ENCODE peak calls at places on chromosomes 5 and 9, in nine cellular contexts. I, W, B, E, S, M, N, U and J are unnamed samples.

GRCh38 chr5:97488126-97488668 is 305.1 kb upstream of the RIOK2 start:
- DNase-seq in I (no peak), W (no peak), B (no peak), E (no peak), S (no peak), M (no peak), N (no peak), U (no peak), J (no peak)

GRCh38 chr5:80654054-80654390 is 430 bp upstream of the MSH3 start:
- DNase-seq in I (peak), W (no peak), B (peak), E (peak), S (no peak), M (no peak), N (no peak), U (no peak), J (peak)

GRCh38 chr5:124670672-124671592 is 75.5 kb downstream of the ZNF608 start:
- DNase-seq in I (no peak), W (no peak), B (no peak), E (no peak), S (no peak), M (no peak), N (no peak), U (peak), J (no peak)

GRCh38 chr5:103587185-103587748 is 24.7 kb upstream of the NUDT12 start:
- DNase-seq in I (peak), W (no peak), B (no peak), E (peak), S (no peak), M (peak), N (no peak), U (peak), J (no peak)

GRCh38 chr9:109418827-109419226 is 79.3 kb downstream of the PTPN3 start:
- DNase-seq in I (peak), W (no peak), B (no peak), E (no peak), S (no peak), M (no peak), N (no peak), U (no peak), J (peak)

GRCh38 chr9:136254381-136255165 is 9.0 kb upstream of the QSOX2 start:
- DNase-seq in I (no peak), W (no peak), B (no peak), E (no peak), S (peak), M (peak), N (peak), U (no peak), J (no peak)

GRCh38 chr5:55773057-55773456 is 35.2 kb downstream of the DDX4 start:
- DNase-seq in I (no peak), W (no peak), B (no peak), E (no peak), S (no peak), M (no peak), N (no peak), U (no peak), J (no peak)

GRCh38 chr9:134438204-134438788 is 112.0 kb downstream of the RXRA start:
- DNase-seq in I (no peak), W (no peak), B (no peak), E (no peak), S (no peak), M (no peak), N (peak), U (peak), J (no peak)

GRCh38 chr9:113842086-113842485 is 34.0 kb upstream of the ZNF618 start:
- DNase-seq in I (no peak), W (no peak), B (no peak), E (no peak), S (no peak), M (no peak), N (no peak), U (no peak), J (no peak)

GRCh38 chr9:113807173-113808061 is 68.7 kb upstream of the ZNF618 start:
- DNase-seq in I (peak), W (peak), B (peak), E (peak), S (no peak), M (peak), N (peak), U (peak), J (peak)

GRCh38 chr5:90575712-90576111 is 17.1 kb downstream of the ADGRV1 start:
- DNase-seq in I (no peak), W (no peak), B (no peak), E (no peak), S (no peak), M (no peak), N (no peak), U (no peak), J (no peak)

GRCh38 chr5:1515311-1515920 is 8.3 kb downstream of the LPCAT1 start:
- DNase-seq in I (no peak), W (peak), B (peak), E (no peak), S (peak), M (no peak), N (peak), U (no peak), J (no peak)

GRCh38 chr5:180173875-180174586 is 35.0 kb downstream of the RASGEF1C start:
- DNase-seq in I (peak), W (no peak), B (no peak), E (no peak), S (no peak), M (peak), N (no peak), U (no peak), J (no peak)

GRCh38 chr5:57191986-57192385 is 18.1 kb downstream of the GPBP1 start:
- DNase-seq in I (no peak), W (no peak), B (no peak), E (no peak), S (no peak), M (no peak), N (no peak), U (no peak), J (no peak)

GRCh38 chr9:111945216-111945615 is 48.6 kb downstream of the UGCG start:
- DNase-seq in I (peak), W (no peak), B (peak), E (no peak), S (no peak), M (peak), N (no peak), U (no peak), J (peak)

GRCh38 chr5:10789021-10789420 is 28.0 kb upstream of the DAP start:
- DNase-seq in I (no peak), W (no peak), B (no peak), E (no peak), S (no peak), M (peak), N (peak), U (no peak), J (no peak)

DNA sequence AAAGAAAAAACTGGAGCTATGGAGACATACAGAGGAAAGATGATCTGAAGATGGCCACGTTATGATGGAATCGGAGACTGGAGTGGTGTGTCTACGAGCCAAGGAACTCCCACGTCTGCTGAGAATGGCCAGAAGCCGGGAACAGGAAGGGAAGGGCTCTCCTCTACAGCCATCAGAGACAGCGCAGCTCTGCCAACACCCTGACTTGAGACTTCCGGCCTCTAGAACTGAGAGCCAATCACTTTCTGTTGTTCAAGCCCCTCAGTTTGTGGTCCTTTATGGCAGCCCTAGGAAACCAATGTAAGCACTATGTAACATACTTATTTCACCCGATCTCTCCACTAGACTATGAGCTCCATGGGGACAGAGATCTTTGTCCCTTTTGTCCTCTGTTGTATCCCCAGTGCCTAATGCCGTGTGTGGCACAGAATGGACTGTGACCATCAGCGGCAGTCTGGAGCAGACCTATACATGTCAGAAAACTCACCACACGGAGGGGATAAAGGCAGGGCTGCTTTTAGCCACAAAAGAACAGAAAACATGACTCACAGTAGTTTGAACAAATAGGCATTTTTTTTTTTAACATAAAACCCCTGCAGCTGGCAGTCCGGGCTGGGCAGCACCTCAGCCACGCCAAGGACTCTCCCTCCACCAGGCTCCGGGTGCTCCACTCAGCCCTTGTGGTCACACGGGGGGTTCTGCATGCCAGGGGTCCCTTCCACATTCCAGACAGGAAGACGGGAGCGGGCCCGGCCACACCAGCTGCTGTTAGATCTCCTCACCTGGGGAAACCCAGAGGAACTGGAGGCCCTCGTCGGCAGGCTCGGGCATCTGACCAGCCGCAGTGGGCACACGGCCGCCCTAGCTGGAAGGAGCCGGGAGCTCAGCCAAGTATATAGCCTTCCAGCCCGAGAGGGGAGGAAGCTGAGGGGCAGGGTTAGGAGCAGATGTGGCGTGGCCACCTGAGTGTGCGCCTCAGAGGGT is 16.1 kb upstream of the MXD3 start:
- DNase-seq in I (no peak), W (no peak), B (no peak), E (peak), S (peak), M (peak), N (peak), U (no peak), J (no peak)
- TF ChIP-seq CTCF in I (no peak), W (no peak), B (no peak), E (no peak), S (no peak), M (no peak), N (no peak), U (no peak), J (no peak)

GRCh38 chr9:26893030-26893676 is 551 bp upstream of the CAAP1 start:
- DNase-seq in I (no peak), W (no peak), B (no peak), E (no peak), S (no peak), M (no peak), N (no peak), U (no peak), J (no peak)

GRCh38 chr9:26888271-26888670 is 4.3 kb downstream of the CAAP1 start:
- DNase-seq in I (no peak), W (no peak), B (no peak), E (no peak), S (no peak), M (no peak), N (no peak), U (no peak), J (no peak)

GRCh38 chr9:26892251-26893029 is at the start of gene CAAP1:
- DNase-seq in I (peak), W (peak), B (peak), E (peak), S (peak), M (peak), N (peak), U (peak), J (peak)
- TF ChIP-seq CTCF in I (peak), W (peak), B (peak), E (peak), S (peak), M (peak), N (no peak), U (peak), J (peak)

DNA sequence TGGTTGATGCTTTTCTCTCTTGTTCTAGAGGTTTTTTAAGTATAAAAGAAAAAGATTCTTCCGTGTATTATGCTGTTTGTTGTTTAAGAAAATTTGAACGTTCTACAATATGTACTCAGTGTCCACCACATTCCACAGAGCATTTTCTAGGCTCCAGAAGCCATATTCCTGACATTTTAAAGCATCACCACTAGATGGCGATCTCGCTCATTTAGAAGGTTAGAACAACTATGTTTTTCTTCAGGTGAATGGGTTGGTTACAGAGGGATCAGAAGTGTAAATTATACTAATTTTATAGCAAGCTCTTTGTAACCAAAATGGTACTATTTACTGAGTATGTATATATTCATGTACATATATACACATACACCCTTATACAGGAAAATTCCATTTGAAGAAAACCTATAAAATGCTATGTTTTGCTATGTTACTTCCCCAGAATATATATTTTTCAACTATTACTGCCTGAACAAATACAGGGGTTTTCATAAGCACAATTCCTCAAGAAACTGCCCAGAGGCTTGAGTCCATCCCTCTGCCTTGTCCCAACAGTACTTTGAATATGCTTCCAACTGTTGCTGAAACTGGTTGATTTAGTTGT is 284.3 kb downstream of the CCDC171 start:
- DNase-seq in I (peak), W (peak), B (peak), E (peak), S (no peak), M (peak), N (no peak), U (peak), J (peak)
- TF ChIP-seq CTCF in I (peak), W (peak), B (peak), E (peak), S (peak), M (peak), N (peak), U (peak), J (peak)

DNA sequence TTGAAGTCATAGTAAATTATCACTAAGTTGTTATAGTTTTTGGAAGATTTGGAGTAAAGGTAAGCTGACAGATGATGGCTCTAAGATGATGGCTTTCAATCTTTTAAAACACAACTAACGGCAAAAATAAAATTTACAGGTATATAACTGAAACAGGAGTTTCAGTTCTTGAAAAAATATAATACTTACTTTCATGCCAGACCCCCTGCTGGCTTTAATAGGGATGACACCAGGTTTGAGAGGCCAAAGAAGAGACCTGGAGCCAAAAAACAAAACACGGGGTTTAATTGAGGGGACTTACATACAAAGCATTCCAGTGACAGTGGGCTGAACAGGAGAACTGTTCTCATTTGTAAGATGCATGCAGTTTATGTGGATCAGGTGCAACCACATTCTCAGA is 301.7 kb upstream of the PCSK5 start:
- DNase-seq in I (no peak), W (no peak), B (no peak), E (peak), S (no peak), M (no peak), N (no peak), U (peak), J (no peak)
- TF ChIP-seq CTCF in I (no peak), W (peak), B (peak), E (no peak), S (no peak), M (no peak), N (no peak), U (peak), J (peak)

DNA sequence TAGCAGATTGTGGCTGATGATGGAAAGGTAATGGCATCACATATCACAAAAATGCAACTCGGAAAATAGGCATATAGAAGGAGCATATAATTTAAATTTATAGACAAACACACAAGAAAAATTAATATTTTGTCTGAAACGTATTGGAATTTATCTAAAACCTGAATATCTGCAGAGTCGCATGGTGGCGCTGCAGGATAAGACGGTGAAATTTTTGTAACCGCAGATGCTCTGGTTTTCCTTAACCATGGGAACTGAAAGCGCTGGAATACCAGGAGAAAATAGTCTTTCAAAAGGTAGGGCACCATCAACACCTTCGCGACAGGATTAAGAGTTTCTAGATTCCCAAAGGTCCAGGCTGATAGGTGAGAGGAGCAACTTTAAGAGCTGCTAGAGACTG is 11.0 kb downstream of the PCDHB14 start:
- DNase-seq in I (no peak), W (no peak), B (no peak), E (no peak), S (no peak), M (peak), N (no peak), U (peak), J (no peak)
- TF ChIP-seq CTCF in I (peak), W (no peak), B (no peak), E (peak), S (no peak), M (peak), N (no peak), U (peak), J (no peak)

DNA sequence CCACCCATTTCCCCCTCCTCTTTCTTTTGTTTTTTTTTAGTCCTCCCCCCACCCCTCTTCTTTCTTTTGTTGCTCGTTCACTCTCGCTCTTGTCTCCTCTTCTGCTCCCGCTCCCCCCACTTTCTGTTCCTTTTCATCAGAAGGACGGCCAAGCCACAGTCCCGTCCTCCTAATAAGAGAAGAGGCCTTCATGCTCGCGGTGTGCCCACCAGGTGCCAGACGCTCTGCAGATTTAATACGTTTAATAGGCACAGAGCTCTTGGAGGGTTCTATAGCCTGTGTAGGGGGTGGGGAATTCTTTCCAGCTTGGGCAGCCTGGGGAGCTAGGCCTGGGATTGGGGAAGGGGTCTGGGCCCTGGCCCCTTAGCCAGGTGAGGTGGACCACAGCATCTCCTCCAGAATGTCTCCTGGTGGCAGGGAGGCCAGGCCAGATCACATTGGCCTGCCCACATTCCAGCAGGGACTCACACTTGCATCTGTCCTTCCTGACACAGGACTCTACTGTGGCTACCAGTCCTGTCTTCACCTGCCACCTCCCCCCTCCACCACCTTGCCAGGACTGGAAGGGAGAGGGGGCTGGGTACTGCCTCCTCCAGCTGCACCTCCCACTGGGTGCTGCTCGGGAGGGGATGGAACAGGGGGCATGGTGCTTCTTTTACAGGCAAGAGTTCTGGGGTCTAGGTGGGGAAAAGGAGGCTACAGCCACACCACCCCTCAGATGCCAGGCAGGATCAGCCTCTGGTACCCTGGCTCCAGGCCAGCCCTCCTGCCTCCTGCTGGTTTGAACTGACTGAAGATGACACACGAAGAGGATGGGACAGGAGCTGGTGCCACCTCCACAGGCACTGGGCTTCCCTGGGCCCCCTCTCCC is 6.1 kb upstream of the BARX1 start:
- DNase-seq in I (no peak), W (no peak), B (no peak), E (no peak), S (no peak), M (no peak), N (no peak), U (no peak), J (no peak)
- TF ChIP-seq CTCF in I (no peak), W (no peak), B (no peak), E (no peak), S (no peak), M (no peak), N (no peak), U (no peak), J (no peak)

DNA sequence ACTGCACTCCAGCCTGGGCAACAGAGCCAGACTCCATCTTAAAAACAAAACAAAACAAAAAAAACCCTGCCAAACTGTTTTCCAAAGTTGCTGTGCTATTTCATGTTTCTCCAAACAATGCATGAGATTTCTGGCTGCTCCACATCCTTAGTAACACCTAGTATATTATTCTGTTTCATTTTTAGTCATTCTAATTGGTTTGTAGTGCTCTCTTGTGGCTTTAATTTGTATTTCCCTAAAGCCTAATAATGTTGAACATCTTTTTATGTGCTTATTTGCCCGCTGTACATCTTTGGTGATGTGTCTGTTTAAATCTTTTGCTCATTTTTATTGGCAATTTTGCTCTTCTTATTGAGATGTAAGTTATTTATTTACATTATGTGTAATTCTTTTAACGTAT is 18.4 kb upstream of the TTC1 start:
- DNase-seq in I (no peak), W (no peak), B (no peak), E (no peak), S (no peak), M (peak), N (no peak), U (no peak), J (no peak)
- TF ChIP-seq CTCF in I (no peak), W (no peak), B (no peak), E (peak), S (no peak), M (peak), N (no peak), U (no peak), J (no peak)

GRCh38 chr9:25472681-25473080 is 205.6 kb downstream of the TUSC1 start:
- DNase-seq in I (no peak), W (no peak), B (no peak), E (no peak), S (no peak), M (no peak), N (no peak), U (no peak), J (no peak)

GRCh38 chr9:25472085-25472607 is 206.1 kb downstream of the TUSC1 start:
- DNase-seq in I (no peak), W (no peak), B (no peak), E (no peak), S (no peak), M (no peak), N (no peak), U (peak), J (no peak)
- TF ChIP-seq CTCF in I (no peak), W (no peak), B (no peak), E (no peak), S (no peak), M (no peak), N (no peak), U (no peak), J (no peak)